ENCODE peak calls at places on chromosome 6, in nine cellular contexts. Q, W, L, U, Y, N, V, A and J are unnamed samples. For H3K9me3, the result is how much of the 10 kb centered on the place peaks cover.

GRCh38 chr6:140858381-140858971 is 1274.2 kb upstream of the GJE1 start:
- DNase-seq in N (peak), A (no peak), L (no peak), W (peak), V (no peak), U (peak), Q (no peak), Y (no peak), J (no peak)

GRCh38 chr6:23478324-23478723 is 647.7 kb upstream of the NRSN1 start:
- DNase-seq in L (no peak), Q (no peak), W (no peak), V (no peak), N (no peak), Y (no peak), U (no peak), A (no peak), J (no peak)

GRCh38 chr6:52993461-52993860 is 1.6 kb downstream of the GSTA4 start:
- DNase-seq in N (no peak), A (no peak), V (no peak), Y (no peak), W (no peak), U (no peak), Q (no peak), L (no peak), J (no peak)

GRCh38 chr6:12112540-12113189 is 100.6 kb downstream of the HIVEP1 start:
- DNase-seq in N (no peak), A (no peak), V (no peak), Y (no peak), W (no peak), L (no peak), U (no peak), Q (no peak), J (no peak)

GRCh38 chr6:151101116-151101810 is 138.5 kb upstream of the AKAP12 start:
- DNase-seq in V (no peak), N (no peak), L (no peak), U (no peak), Y (no peak), W (no peak), A (no peak), Q (no peak), J (no peak)

GRCh38 chr6:24522090-24522820 is 27.5 kb downstream of the ALDH5A1 start:
- DNase-seq in Y (no peak), W (no peak), V (no peak), L (no peak), Q (no peak), A (no peak), U (peak), N (no peak), J (no peak)

GRCh38 chr6:25173232-25173631 is 105.9 kb upstream of the CARMIL1 start:
- DNase-seq in L (no peak), N (no peak), U (peak), W (no peak), V (no peak), A (no peak), Y (no peak), Q (no peak), J (no peak)

GRCh38 chr6:39523987-39524386 is 201.2 kb downstream of the KIF6 start:
- DNase-seq in Q (no peak), L (no peak), Y (no peak), W (no peak), N (no peak), V (no peak), A (no peak), U (no peak), J (no peak)

GRCh38 chr6:36851632-36852031 is 12.4 kb upstream of the CPNE5 start:
- DNase-seq in V (no peak), N (no peak), U (no peak), Q (no peak), W (no peak), A (no peak), L (peak), Y (no peak), J (no peak)

GRCh38 chr6:155341130-155341828 is 27.0 kb upstream of the TFB1M start:
- DNase-seq in N (no peak), A (no peak), Q (no peak), U (peak), W (no peak), L (no peak), Y (no peak), V (no peak), J (no peak)
- H3K9me3 ChIP-seq in N (under half), A (under half), Q (under half), U (under half), W (under half), L (under half), Y (under half), V (under half), J (under half)

GRCh38 chr6:65112435-65112834 is 594.6 kb downstream of the EYS start:
- DNase-seq in U (no peak), A (no peak), Y (no peak), N (no peak), L (no peak), Q (no peak), W (no peak), V (no peak), J (no peak)

GRCh38 chr6:65117854-65118409 is 589.1 kb downstream of the EYS start:
- DNase-seq in L (no peak), U (no peak), Q (no peak), A (no peak), Y (no peak), N (no peak), V (no peak), W (no peak), J (no peak)

GRCh38 chr6:65113581-65113980 is 593.4 kb downstream of the EYS start:
- DNase-seq in U (no peak), L (no peak), Q (no peak), V (no peak), A (no peak), N (no peak), W (no peak), Y (no peak), J (no peak)

GRCh38 chr6:65116326-65116725 is 590.7 kb downstream of the EYS start:
- DNase-seq in U (no peak), V (no peak), L (no peak), W (no peak), A (no peak), N (no peak), Q (no peak), Y (no peak), J (no peak)
- H3K9me3 ChIP-seq in U (under half), V (under half), L (under half), W (under half), A (under half), N (under half), Q (under half), Y (under half), J (under half)

GRCh38 chr6:168210239-168211107 is 109.1 kb downstream of the DACT2 start:
- DNase-seq in W (no peak), L (no peak), Q (no peak), N (no peak), V (no peak), U (no peak), Y (no peak), A (no peak), J (peak)

GRCh38 chr6:168212322-168212721 is 107.3 kb downstream of the DACT2 start:
- DNase-seq in L (no peak), V (no peak), Y (no peak), Q (no peak), A (peak), N (no peak), U (no peak), W (no peak), J (no peak)

GRCh38 chr6:168215121-168215808 is 104.3 kb downstream of the DACT2 start:
- DNase-seq in N (no peak), Y (no peak), L (no peak), A (no peak), Q (no peak), U (no peak), W (no peak), V (no peak), J (no peak)

GRCh38 chr6:168214586-168215104 is 104.9 kb downstream of the DACT2 start:
- DNase-seq in U (no peak), A (no peak), W (no peak), N (no peak), L (no peak), Q (no peak), Y (no peak), V (no peak), J (no peak)

DNA sequence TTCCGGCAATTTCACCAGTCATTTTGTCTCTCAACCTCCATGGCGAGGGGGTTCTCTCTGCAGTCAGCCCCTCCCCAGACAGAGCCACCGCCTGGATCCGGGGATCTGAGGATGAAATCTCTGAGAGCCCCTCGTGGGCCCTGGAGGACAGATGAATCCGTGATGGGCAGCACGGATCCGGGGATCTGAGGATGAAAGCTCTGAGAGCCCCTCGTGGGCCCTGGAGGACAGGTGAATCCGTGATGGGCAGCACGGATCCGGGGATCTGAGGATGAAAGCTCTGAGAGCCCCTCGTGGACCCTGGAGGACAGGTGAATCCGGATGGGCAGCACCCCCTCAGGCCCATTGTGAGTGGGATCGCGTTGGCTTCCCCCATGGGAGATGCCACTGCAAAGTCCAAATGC is 106.5 kb downstream of the DACT2 start:
- DNase-seq in N (no peak), U (no peak), Q (no peak), A (no peak), L (no peak), W (no peak), V (no peak), Y (no peak), J (no peak)
- H3K9me3 ChIP-seq in N (under half), U (under half), Q (under half), A (under half), L (under half), W (under half), V (under half), Y (under half), J (under half)

GRCh38 chr6:48985025-48985424 is 478.0 kb downstream of the MMUT start:
- DNase-seq in U (peak), L (no peak), N (no peak), W (no peak), V (no peak), A (no peak), Q (no peak), Y (no peak), J (no peak)

GRCh38 chr6:48986105-48986504 is 476.9 kb downstream of the MMUT start:
- DNase-seq in Y (no peak), Q (no peak), W (no peak), U (no peak), V (no peak), L (no peak), N (no peak), A (no peak), J (no peak)

GRCh38 chr6:48990746-48991145 is 472.3 kb downstream of the MMUT start:
- DNase-seq in U (no peak), V (no peak), Q (no peak), Y (no peak), A (no peak), N (no peak), W (no peak), L (no peak), J (no peak)

GRCh38 chr6:48983377-48983776 is 479.7 kb downstream of the MMUT start:
- DNase-seq in A (no peak), U (no peak), N (no peak), Y (no peak), W (no peak), Q (no peak), L (no peak), V (no peak), J (no peak)

GRCh38 chr6:48986803-48987202 is 476.2 kb downstream of the MMUT start:
- DNase-seq in L (no peak), A (no peak), Q (no peak), Y (no peak), N (no peak), W (no peak), U (no peak), V (no peak), J (no peak)
- H3K9me3 ChIP-seq in L (under half), A (under half), Q (under half), Y (under half), N (under half), W (under half), U (under half), V (under half), J (under half)

GRCh38 chr6:143911028-143911427 is 46.8 kb downstream of the ZC2HC1B start:
- DNase-seq in Q (no peak), W (no peak), U (no peak), A (no peak), V (no peak), N (no peak), Y (no peak), L (no peak), J (no peak)

GRCh38 chr6:143912671-143913070 is 48.4 kb downstream of the ZC2HC1B start:
- DNase-seq in L (no peak), V (no peak), U (no peak), Y (no peak), Q (no peak), A (no peak), N (no peak), W (peak), J (no peak)
- H3K9me3 ChIP-seq in L (under half), V (under half), U (under half), Y (under half), Q (under half), A (under half), N (under half), W (under half), J (under half)

GRCh38 chr6:74505391-74505790 is 700.5 kb downstream of the COL12A1 start:
- DNase-seq in V (no peak), A (no peak), L (no peak), W (no peak), U (no peak), Y (no peak), Q (no peak), N (no peak), J (no peak)
- H3K9me3 ChIP-seq in V (under half), A (under half), L (under half), W (under half), U (under half), Y (under half), Q (half or more), N (under half), J (under half)

GRCh38 chr6:155344341-155345006 is 30.2 kb upstream of the TFB1M start:
- DNase-seq in U (no peak), W (no peak), L (no peak), A (no peak), N (no peak), V (no peak), Q (no peak), Y (no peak), J (no peak)

GRCh38 chr6:155335265-155335664 is 21.0 kb upstream of the TFB1M start:
- DNase-seq in U (no peak), L (no peak), Y (no peak), N (no peak), Q (no peak), A (no peak), V (no peak), W (no peak), J (no peak)

DNA sequence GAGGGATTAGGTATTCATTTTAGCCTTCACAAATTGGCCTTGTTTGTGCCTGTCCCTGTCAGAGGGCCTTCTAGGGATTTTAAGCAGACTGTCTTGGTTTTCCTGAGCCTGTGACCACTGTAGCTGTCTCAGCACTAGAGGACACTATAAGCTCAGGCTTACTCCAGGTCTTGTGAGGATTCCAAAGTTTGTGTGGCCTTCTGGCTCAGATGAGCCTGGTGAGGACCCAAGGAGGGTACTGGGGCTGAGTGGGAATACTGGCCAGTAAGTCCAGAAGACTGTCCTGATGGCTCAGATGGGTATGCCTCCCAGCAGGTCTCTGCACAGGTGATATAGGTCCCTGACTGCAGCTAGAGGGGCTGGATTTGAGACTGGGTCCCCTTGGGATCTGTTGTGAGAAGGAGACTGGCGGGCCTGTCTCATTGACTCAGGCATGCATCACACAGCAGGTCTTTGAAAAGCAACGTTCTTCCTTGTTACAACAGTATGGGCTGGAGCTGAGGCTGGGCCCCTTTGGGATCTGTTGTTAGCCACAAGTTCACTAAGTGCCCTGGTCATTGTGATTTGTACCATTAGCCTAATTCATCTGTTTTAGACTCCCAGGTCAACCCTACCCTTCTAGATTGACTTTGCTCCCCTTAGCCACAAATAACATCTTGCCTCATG is 26.3 kb upstream of the TFB1M start:
- DNase-seq in W (no peak), A (no peak), U (peak), L (no peak), V (no peak), Y (no peak), N (no peak), Q (no peak), J (no peak)
- H3K9me3 ChIP-seq in W (under half), A (under half), U (under half), L (under half), V (under half), Y (under half), N (under half), Q (under half), J (under half)

GRCh38 chr6:71466362-71466761 is 177.8 kb downstream of the OGFRL1 start:
- DNase-seq in V (no peak), Y (no peak), W (no peak), U (no peak), A (no peak), N (no peak), L (no peak), Q (no peak), J (no peak)
- H3K9me3 ChIP-seq in V (under half), Y (under half), W (under half), U (under half), A (under half), N (under half), L (under half), Q (under half), J (under half)